ENCODE peak calls at places on chromosome 18, in six cellular contexts. Z, U, R, N, V and X are unnamed samples.

GRCh38 chr18:74499633-74500032 is 3.5 kb downstream of the CNDP2 start:
- DNase-seq in R (no peak), U (no peak), N (no peak), V (no peak), Z (peak), X (peak)

GRCh38 chr18:56575819-56576663 is 62.4 kb downstream of the TXNL1 start:
- DNase-seq in N (peak), U (peak), Z (peak), V (no peak), R (no peak), X (peak)

GRCh38 chr18:25725461-25725860 is 365.0 kb downstream of the SS18 start:
- DNase-seq in N (no peak), U (no peak), R (no peak), Z (no peak), V (no peak), X (no peak)

GRCh38 chr18:62957885-62958472 is 242.6 kb downstream of the PHLPP1 start:
- DNase-seq in R (no peak), V (peak), Z (no peak), N (no peak), U (peak), X (no peak)

GRCh38 chr18:79327199-79327545 is 68.6 kb upstream of the NFATC1 start:
- DNase-seq in N (no peak), U (no peak), V (no peak), R (no peak), Z (no peak), X (no peak)

GRCh38 chr18:73942956-73943355 is 204.7 kb downstream of the FBXO15 start:
- DNase-seq in V (no peak), N (no peak), U (no peak), Z (no peak), R (no peak), X (no peak)

GRCh38 chr18:6731197-6731596 is 1.7 kb downstream of the ARHGAP28 start:
- DNase-seq in R (no peak), U (no peak), Z (no peak), N (peak), V (no peak), X (no peak)

GRCh38 chr18:12287684-12288405 is 20.2 kb upstream of the TUBB6 start:
- DNase-seq in R (no peak), V (peak), Z (no peak), U (no peak), N (no peak), X (no peak)

GRCh38 chr18:22488554-22488953 is 70.8 kb upstream of the CTAGE1 start:
- DNase-seq in V (no peak), R (no peak), U (no peak), N (no peak), Z (no peak), X (no peak)

GRCh38 chr18:79528846-79529245 is 133.1 kb downstream of the NFATC1 start:
- DNase-seq in V (peak), R (no peak), U (peak), N (peak), Z (peak), X (peak)

GRCh38 chr18:24011095-24011917 is 3.2 kb upstream of the TTC39C start:
- DNase-seq in R (no peak), U (no peak), V (no peak), N (no peak), Z (no peak), X (no peak)

GRCh38 chr18:63472380-63472779 is 4.4 kb upstream of the SERPINB5 start:
- DNase-seq in V (no peak), Z (no peak), N (no peak), U (no peak), R (no peak), X (no peak)

GRCh38 chr18:77118256-77119090 is 14.1 kb downstream of the MBP start:
- DNase-seq in R (peak), V (no peak), N (no peak), U (no peak), Z (no peak), X (no peak)

GRCh38 chr18:76429262-76430126 is 65.5 kb downstream of the ZNF516 start:
- DNase-seq in R (peak), Z (no peak), V (no peak), N (no peak), U (no peak), X (no peak)

GRCh38 chr18:519019-519879 is 18.7 kb upstream of the COLEC12 start:
- DNase-seq in N (no peak), V (no peak), U (no peak), Z (peak), R (no peak), X (peak)

GRCh38 chr18:74281011-74281638 is 10.6 kb downstream of the CYB5A start:
- DNase-seq in Z (peak), N (no peak), U (no peak), R (no peak), V (peak), X (no peak)

GRCh38 chr18:10201226-10201625 is 253.2 kb upstream of the APCDD1 start:
- DNase-seq in Z (no peak), U (no peak), R (no peak), N (no peak), V (no peak), X (no peak)

GRCh38 chr18:74414951-74415515 is 42.1 kb downstream of the DIPK1C start:
- DNase-seq in U (no peak), V (no peak), R (no peak), Z (no peak), N (no peak), X (no peak)

GRCh38 chr18:54845788-54846187 is 17.5 kb downstream of the RAB27B start:
- DNase-seq in U (no peak), R (no peak), N (no peak), V (no peak), Z (no peak), X (no peak)

GRCh38 chr18:57589162-57589561 is 2.7 kb upstream of the FECH start:
- DNase-seq in U (no peak), N (no peak), V (no peak), R (no peak), Z (no peak), X (no peak)

GRCh38 chr18:3066391-3067079 is 53.6 kb upstream of the LPIN2 start:
- DNase-seq in Z (no peak), U (no peak), R (no peak), N (no peak), V (no peak), X (no peak)

GRCh38 chr18:58590231-58590630 is 38.7 kb downstream of the ALPK2 start:
- DNase-seq in R (no peak), Z (no peak), N (no peak), V (no peak), U (no peak), X (no peak)

GRCh38 chr18:67199993-67200617 is 316.4 kb downstream of the DSEL start:
- DNase-seq in N (peak), Z (peak), R (no peak), V (no peak), U (no peak), X (peak)

GRCh38 chr18:76203552-76203951 is 291.5 kb downstream of the ZNF516 start:
- DNase-seq in U (no peak), Z (no peak), R (no peak), V (no peak), N (no peak), X (no peak)

GRCh38 chr18:56235773-56236115 is 402.6 kb downstream of the TXNL1 start:
- DNase-seq in Z (no peak), R (no peak), V (no peak), U (peak), N (peak), X (no peak)

GRCh38 chr18:26511339-26512071 is 36.8 kb downstream of the KCTD1 start:
- DNase-seq in U (no peak), N (no peak), R (peak), V (no peak), Z (no peak), X (no peak)

GRCh38 chr18:23487738-23488625 is 15.3 kb upstream of the RMC1 start:
- DNase-seq in R (no peak), Z (no peak), N (no peak), U (no peak), V (no peak), X (peak)

GRCh38 chr18:7447629-7448028 is 119.5 kb upstream of the PTPRM start:
- DNase-seq in N (no peak), R (no peak), V (no peak), U (no peak), Z (no peak), X (no peak)

GRCh38 chr18:44536619-44537018 is 144.1 kb upstream of the SETBP1 start:
- DNase-seq in U (no peak), Z (no peak), N (no peak), R (no peak), V (no peak), X (no peak)

GRCh38 chr18:41395695-41396094 is 559.3 kb upstream of the PIK3C3 start:
- DNase-seq in U (no peak), Z (no peak), N (no peak), V (no peak), R (no peak), X (no peak)
- TF ChIP-seq CTCF in U (peak), Z (no peak), N (no peak), V (no peak), R (no peak), X (no peak)

DNA sequence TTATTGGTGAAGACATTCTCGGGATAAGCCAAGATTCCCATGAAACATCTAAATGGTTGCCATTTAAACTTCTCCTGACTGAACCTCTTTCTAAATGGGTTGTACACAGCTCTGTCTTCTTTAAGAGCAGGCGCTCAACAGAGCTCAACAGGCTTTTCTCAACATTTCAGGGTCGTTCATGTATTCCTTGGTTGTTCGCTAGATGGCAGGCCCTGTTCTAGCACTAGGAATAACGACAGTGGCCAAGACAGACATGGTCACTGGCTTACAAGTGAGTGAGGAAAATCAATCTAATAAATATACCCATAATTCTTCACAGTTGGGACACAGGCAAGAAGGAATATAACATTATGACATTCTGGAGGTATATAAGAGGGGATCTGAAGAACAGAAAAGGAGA is 154.5 kb downstream of the SMAD2 start:
- DNase-seq in N (no peak), R (no peak), V (no peak), Z (no peak), U (no peak), X (no peak)
- TF ChIP-seq CTCF in N (no peak), R (no peak), V (no peak), Z (no peak), U (no peak), X (no peak)

GRCh38 chr18:32549248-32549842 is 78.7 kb upstream of the GAREM1 start:
- DNase-seq in V (peak), Z (peak), R (no peak), U (peak), N (peak), X (peak)
- TF ChIP-seq CTCF in V (peak), Z (peak), R (peak), U (peak), N (peak), X (peak)

GRCh38 chr18:59627414-59627813 is 69.8 kb downstream of the CCBE1 start:
- DNase-seq in V (no peak), R (no peak), U (no peak), N (no peak), Z (no peak), X (no peak)

GRCh38 chr18:59634096-59634495 is 63.1 kb downstream of the CCBE1 start:
- DNase-seq in U (no peak), R (no peak), N (peak), V (no peak), Z (no peak), X (no peak)

GRCh38 chr18:59628995-59629394 is 68.2 kb downstream of the CCBE1 start:
- DNase-seq in Z (no peak), U (no peak), R (no peak), V (no peak), N (no peak), X (no peak)

GRCh38 chr18:59629894-59630293 is 67.3 kb downstream of the CCBE1 start:
- DNase-seq in U (no peak), R (no peak), N (no peak), Z (no peak), V (no peak), X (no peak)

GRCh38 chr18:59631583-59632181 is 65.5 kb downstream of the CCBE1 start:
- DNase-seq in U (peak), R (no peak), N (peak), V (peak), Z (peak), X (peak)
- TF ChIP-seq CTCF in U (peak), R (no peak), N (peak), V (peak), Z (peak), X (peak)

DNA sequence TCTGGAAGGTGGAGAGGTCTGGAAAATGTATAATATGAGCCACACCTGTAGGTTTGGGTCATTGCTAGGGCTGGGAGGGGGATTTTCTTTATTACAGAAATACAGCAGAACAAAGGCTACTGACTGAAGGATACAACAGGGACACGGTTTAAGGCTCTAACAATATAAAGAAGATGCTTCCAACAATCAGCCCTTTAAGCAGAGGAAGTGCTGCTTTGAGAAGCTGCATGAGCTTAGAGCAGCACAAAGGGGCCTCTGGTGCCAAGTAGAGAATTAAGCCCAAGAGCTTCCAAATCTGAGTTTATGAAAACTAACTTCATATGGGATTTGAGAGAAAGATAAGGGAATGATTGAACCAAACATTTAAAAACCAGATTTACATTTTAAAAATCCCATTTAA is 174.5 kb upstream of the RMP24 start:
- DNase-seq in N (no peak), V (no peak), Z (no peak), U (no peak), R (no peak), X (no peak)
- TF ChIP-seq CTCF in N (no peak), V (no peak), Z (no peak), U (no peak), R (no peak), X (no peak)

GRCh38 chr18:37524546-37525301 is 40.9 kb downstream of the CELF4 start:
- DNase-seq in Z (no peak), N (no peak), V (peak), U (peak), R (no peak), X (no peak)
- TF ChIP-seq CTCF in Z (no peak), N (no peak), V (no peak), U (peak), R (no peak), X (no peak)

GRCh38 chr18:34320267-34320666 is 95.6 kb upstream of the NOL4 start:
- DNase-seq in Z (no peak), U (no peak), R (no peak), V (no peak), N (no peak), X (no peak)

GRCh38 chr18:34321075-34321474 is 96.4 kb upstream of the NOL4 start:
- DNase-seq in N (no peak), V (no peak), Z (peak), R (no peak), U (no peak), X (peak)

DNA sequence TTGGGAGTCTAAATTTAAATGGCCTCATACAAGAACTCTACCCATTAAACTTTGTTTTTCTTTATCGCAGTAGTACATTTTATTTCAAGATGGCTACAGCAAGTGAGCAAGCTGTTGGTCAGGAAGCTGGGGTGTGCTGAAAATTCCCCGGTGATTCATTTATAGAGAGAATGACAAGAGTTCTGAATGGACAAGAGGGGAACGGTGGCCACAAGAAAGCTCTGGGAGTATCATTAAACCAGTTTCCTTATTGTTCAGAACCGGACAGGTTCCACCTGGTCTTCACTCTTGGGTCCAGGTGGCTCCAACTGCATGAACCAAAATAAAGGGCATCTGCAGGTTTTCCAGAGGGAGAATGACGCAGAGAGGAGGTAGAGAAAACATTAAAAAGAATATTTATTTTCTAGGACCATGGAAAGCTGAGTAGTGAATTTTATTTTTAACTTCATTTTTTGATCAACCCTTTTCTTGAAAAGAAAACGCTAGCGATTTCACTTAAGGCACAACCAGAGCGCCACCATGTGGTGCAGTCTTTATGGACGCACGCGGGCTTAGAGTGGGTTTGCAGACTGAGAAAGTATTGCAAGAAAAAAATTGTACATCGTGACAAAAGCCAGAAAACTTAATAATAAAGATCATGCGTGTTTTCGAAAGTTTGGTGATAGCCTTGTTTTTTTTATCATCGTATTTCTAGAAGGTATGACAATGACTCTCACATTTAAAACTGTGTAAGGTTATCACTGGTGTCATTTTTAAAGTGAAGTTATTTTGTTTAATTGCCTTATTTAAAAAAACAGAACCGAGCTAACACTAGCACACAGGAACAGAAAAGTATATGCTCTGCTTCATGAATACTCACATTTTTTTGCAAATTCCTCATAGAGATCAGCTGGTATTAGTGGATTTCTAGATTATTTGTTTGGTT is 97.9 kb upstream of the NOL4 start:
- DNase-seq in N (peak), V (peak), Z (peak), U (peak), R (no peak), X (peak)
- TF ChIP-seq CTCF in N (peak), V (peak), Z (peak), U (peak), R (no peak), X (peak)

DNA sequence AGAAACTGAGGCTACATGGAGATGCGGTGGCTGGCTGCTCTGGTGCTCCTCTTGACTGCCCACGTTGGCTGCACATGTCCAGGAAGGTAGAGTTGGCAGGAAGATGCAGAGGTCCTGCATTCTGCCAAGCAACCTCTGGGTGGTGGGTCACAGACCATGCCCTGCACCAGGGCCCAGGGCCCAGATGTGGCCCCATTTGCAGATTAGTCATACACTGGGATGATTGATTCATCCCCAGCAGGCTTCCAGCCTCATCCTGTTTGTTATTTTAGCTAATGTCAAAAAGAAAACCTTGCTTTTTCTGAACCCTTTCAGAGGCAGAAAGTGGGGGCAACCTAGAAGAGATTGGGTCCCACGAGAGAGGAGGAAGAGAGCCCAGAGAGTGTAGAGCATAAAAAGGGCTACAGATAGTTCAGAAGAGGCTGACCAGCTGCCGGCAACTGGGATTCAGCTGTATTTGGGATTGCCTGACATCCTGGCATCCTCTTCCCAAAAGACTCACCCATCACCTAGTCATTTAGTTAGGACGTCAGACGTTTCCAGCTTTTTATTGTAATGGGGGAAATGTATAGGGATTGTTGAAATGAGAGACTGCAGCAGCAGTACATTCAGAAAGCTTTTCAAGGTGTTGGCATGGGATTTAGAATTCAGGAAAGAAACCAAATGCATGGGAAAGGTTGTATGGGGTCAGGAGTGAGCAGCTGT is 101.9 kb downstream of the CTIF start:
- DNase-seq in U (no peak), N (no peak), R (no peak), V (peak), Z (no peak), X (no peak)
- TF ChIP-seq CTCF in U (no peak), N (no peak), R (no peak), V (no peak), Z (no peak), X (no peak)

GRCh38 chr18:50051288-50051687 is 143.7 kb downstream of the MYO5B start:
- DNase-seq in R (no peak), U (no peak), Z (no peak), N (no peak), V (no peak), X (no peak)
- TF ChIP-seq CTCF in R (no peak), U (no peak), Z (peak), N (peak), V (no peak), X (no peak)